ENCODE peak calls at places on chromosomes 6 and 20, in eight cellular contexts. W is AG09319; G is stimulated activated CD8-positive, alpha-beta memory T cell treated with anti-CD3 and anti-CD28 coated beads, Interleukin-15, amount 100 ng/mL, for 24 hours; P is right cardiac atrium; S is AG09309; I is H54; N is tibial nerve; B is progenitor cell of endocrine pancreas. U is an unnamed sample.

GRCh38 chr6:23176883-23177282 is 607.5 kb downstream of the HDGFL1 start:
- DNase-seq in B (no peak), W (no peak), P (peak), I (no peak), S (no peak), G (no peak), N (no peak), U (peak)

GRCh38 chr6:44666324-44666723 is 278.8 kb downstream of the CDC5L start:
- DNase-seq in G (no peak), N (no peak), P (no peak), S (no peak), B (no peak), I (no peak), W (no peak), U (no peak)

GRCh38 chr6:156430361-156430760 is 346.8 kb upstream of the ARID1B start:
- DNase-seq in I (no peak), W (no peak), S (no peak), P (no peak), N (no peak), G (no peak), B (no peak), U (no peak)

GRCh38 chr6:168412456-168412855 is 28.5 kb upstream of the SMOC2 start:
- DNase-seq in W (no peak), N (no peak), S (no peak), G (no peak), I (no peak), B (no peak), P (no peak), U (no peak)

GRCh38 chr6:34953084-34954025 is 64.3 kb downstream of the ANKS1A start:
- DNase-seq in G (no peak), S (peak), N (no peak), P (no peak), I (peak), B (no peak), W (no peak), U (peak)

GRCh38 chr20:62732766-62733165 is 24.1 kb downstream of the NTSR1 start:
- DNase-seq in N (no peak), I (no peak), S (no peak), G (no peak), W (no peak), B (no peak), P (no peak), U (no peak)

GRCh38 chr6:108945686-108946158 is 97.5 kb downstream of the ARMC2 start:
- DNase-seq in B (no peak), I (no peak), G (no peak), S (peak), W (peak), N (no peak), P (peak), U (no peak)

GRCh38 chr6:139868576-139868975 is 494.1 kb upstream of the CITED2 start:
- DNase-seq in I (no peak), S (no peak), B (no peak), W (no peak), N (no peak), P (no peak), G (no peak), U (no peak)

GRCh38 chr6:125101656-125102055 is 51.9 kb upstream of the TPD52L1 start:
- DNase-seq in I (no peak), W (no peak), N (no peak), S (no peak), P (no peak), G (no peak), B (no peak), U (no peak)

GRCh38 chr6:13177617-13178506 is 150.5 kb downstream of the TBC1D7 start:
- DNase-seq in I (no peak), P (no peak), W (no peak), G (no peak), N (no peak), S (no peak), B (no peak), U (peak)

GRCh38 chr6:47047479-47048411 is 5.6 kb upstream of the ADGRF1 start:
- DNase-seq in N (peak), S (peak), B (peak), P (peak), I (peak), W (peak), G (no peak), U (peak)

GRCh38 chr6:146857180-146857959 is 258.6 kb downstream of the ADGB start:
- DNase-seq in G (peak), N (peak), I (peak), B (peak), S (peak), P (peak), W (peak), U (peak)

GRCh38 chr6:36904096-36904495 is 18.3 kb downstream of the C6orf89 start:
- DNase-seq in W (no peak), B (no peak), P (no peak), I (no peak), G (no peak), S (no peak), N (no peak), U (no peak)

GRCh38 chr6:3737831-3738210 is 13.7 kb downstream of the PXDC1 start:
- DNase-seq in N (no peak), I (no peak), B (no peak), G (no peak), P (no peak), S (no peak), W (no peak), U (no peak)

GRCh38 chr20:3981132-3981452 is 34.3 kb downstream of the RNF24 start:
- DNase-seq in B (no peak), P (no peak), G (no peak), I (no peak), S (no peak), N (no peak), W (no peak), U (no peak)

GRCh38 chr20:46857061-46857831 is 37.4 kb upstream of the EYA2 start:
- DNase-seq in S (no peak), P (no peak), I (no peak), N (no peak), W (no peak), B (no peak), G (no peak), U (no peak)

GRCh38 chr6:110352603-110353303 is 5.4 kb downstream of the METTL24 start:
- DNase-seq in B (no peak), I (no peak), S (no peak), N (no peak), P (no peak), G (no peak), W (no peak), U (no peak)

GRCh38 chr6:37559060-37559459 is 59.4 kb upstream of the CCDC167 start:
- DNase-seq in W (no peak), B (no peak), S (no peak), I (no peak), G (no peak), N (no peak), P (no peak), U (no peak)

U was measured in NCI-H345.